ENCODE peak calls at places on chromosomes 3 and 15, in seven cellular contexts. One of them, this sample, is unnamed.

GRCh38 chr3:143002083-143002712 is 828 bp downstream of the U2SURP start:
- DNase-seq in stomach: no peak
- DNase-seq in HepG2: peak; percentile 47
- DNase-seq in K562: peak; percentile 46
- DNase-seq in esophagus muscularis mucosa: no peak
- DNase-seq in transverse colon: no peak
- DNase-seq in endothelial cell of umbilical vein: peak; percentile 57
- DNase-seq in this sample: no peak

GRCh38 chr3:72068621-72069020 is 283.7 kb upstream of the PROK2 start:
- DNase-seq in K562: no peak
- DNase-seq in HepG2: no peak
- DNase-seq in esophagus muscularis mucosa: no peak
- DNase-seq in endothelial cell of umbilical vein: no peak
- DNase-seq in stomach: no peak
- DNase-seq in transverse colon: no peak
- DNase-seq in this sample: no peak

GRCh38 chr15:48285329-48286214 is 45.7 kb upstream of the DUT start:
- DNase-seq in HepG2: peak; percentile 58
- DNase-seq in transverse colon: peak; percentile 62
- DNase-seq in K562: peak; percentile 56
- DNase-seq in endothelial cell of umbilical vein: peak; percentile 90
- DNase-seq in stomach: peak; percentile 57
- DNase-seq in esophagus muscularis mucosa: no peak
- DNase-seq in this sample: peak; percentile 64

GRCh38 chr15:68503791-68504720 is 72.1 kb upstream of the ITGA11 start:
- DNase-seq in HepG2: no peak
- DNase-seq in stomach: no peak
- DNase-seq in transverse colon: no peak
- DNase-seq in K562: no peak
- DNase-seq in esophagus muscularis mucosa: no peak
- DNase-seq in endothelial cell of umbilical vein: no peak
- DNase-seq in this sample: no peak

GRCh38 chr3:143171656-143172055 is 52.1 kb downstream of the CHST2 start:
- DNase-seq in transverse colon: no peak
- DNase-seq in stomach: no peak
- DNase-seq in HepG2: no peak
- DNase-seq in K562: no peak
- DNase-seq in esophagus muscularis mucosa: no peak
- DNase-seq in endothelial cell of umbilical vein: no peak
- DNase-seq in this sample: no peak

GRCh38 chr3:111729087-111729846 is 129.8 kb upstream of the PHLDB2 start:
- DNase-seq in endothelial cell of umbilical vein: peak; percentile 56
- DNase-seq in K562: no peak
- DNase-seq in esophagus muscularis mucosa: peak; percentile 91
- DNase-seq in transverse colon: no peak
- DNase-seq in HepG2: no peak
- DNase-seq in stomach: peak; percentile 33
- DNase-seq in this sample: peak; percentile 78

GRCh38 chr3:113210608-113211369 is 568 bp upstream of the BOC start:
- DNase-seq in esophagus muscularis mucosa: peak; percentile 92
- DNase-seq in endothelial cell of umbilical vein: peak; percentile 10
- DNase-seq in HepG2: no peak
- DNase-seq in stomach: no peak
- DNase-seq in K562: no peak
- DNase-seq in transverse colon: no peak
- DNase-seq in this sample: peak; percentile 80

GRCh38 chr3:184907941-184908649 is 96.1 kb downstream of the VPS8 start:
- DNase-seq in HepG2: no peak
- DNase-seq in K562: no peak
- DNase-seq in transverse colon: no peak
- DNase-seq in esophagus muscularis mucosa: no peak
- DNase-seq in endothelial cell of umbilical vein: no peak
- DNase-seq in stomach: no peak
- DNase-seq in this sample: no peak

GRCh38 chr3:189363856-189364255 is 192.1 kb downstream of the TPRG1 start:
- DNase-seq in stomach: no peak
- DNase-seq in HepG2: no peak
- DNase-seq in K562: no peak
- DNase-seq in endothelial cell of umbilical vein: no peak
- DNase-seq in esophagus muscularis mucosa: no peak
- DNase-seq in transverse colon: no peak
- DNase-seq in this sample: no peak

GRCh38 chr3:104909721-104910120 is 457.0 kb upstream of the ALCAM start:
- DNase-seq in endothelial cell of umbilical vein: peak; percentile 59
- DNase-seq in transverse colon: no peak
- DNase-seq in esophagus muscularis mucosa: no peak
- DNase-seq in stomach: no peak
- DNase-seq in HepG2: no peak
- DNase-seq in K562: no peak
- DNase-seq in this sample: no peak

GRCh38 chr3:177835008-177835407 is 637.7 kb upstream of the TBL1XR1 start:
- DNase-seq in endothelial cell of umbilical vein: peak; percentile 88
- DNase-seq in HepG2: no peak
- DNase-seq in transverse colon: no peak
- DNase-seq in stomach: no peak
- DNase-seq in esophagus muscularis mucosa: no peak
- DNase-seq in K562: no peak
- DNase-seq in this sample: no peak

GRCh38 chr15:45732544-45733130 is 97.8 kb downstream of the SQOR start:
- DNase-seq in endothelial cell of umbilical vein: no peak
- DNase-seq in transverse colon: peak; percentile 20
- DNase-seq in stomach: peak; percentile 37
- DNase-seq in esophagus muscularis mucosa: no peak
- DNase-seq in K562: no peak
- DNase-seq in HepG2: no peak
- DNase-seq in this sample: peak; percentile 67

GRCh38 chr15:38252481-38253311 is at the start of gene SPRED1:
- DNase-seq in transverse colon: peak; percentile 74
- DNase-seq in stomach: peak; percentile 63
- DNase-seq in endothelial cell of umbilical vein: peak; percentile 69
- DNase-seq in esophagus muscularis mucosa: no peak
- DNase-seq in HepG2: peak; percentile 14
- DNase-seq in K562: peak; percentile 21
- DNase-seq in this sample: peak; percentile 90

GRCh38 chr3:195597848-195598247 is 14.1 kb upstream of the APOD start:
- DNase-seq in HepG2: no peak
- DNase-seq in K562: no peak
- DNase-seq in endothelial cell of umbilical vein: no peak
- DNase-seq in stomach: no peak
- DNase-seq in esophagus muscularis mucosa: no peak
- DNase-seq in transverse colon: no peak
- DNase-seq in this sample: peak; percentile 36

GRCh38 chr15:60471314-60471713 is 7.6 kb downstream of the ICE2 start:
- DNase-seq in transverse colon: no peak
- DNase-seq in K562: no peak
- DNase-seq in HepG2: no peak
- DNase-seq in stomach: no peak
- DNase-seq in endothelial cell of umbilical vein: no peak
- DNase-seq in esophagus muscularis mucosa: no peak
- DNase-seq in this sample: no peak

GRCh38 chr15:86300371-86301106 is 220.9 kb downstream of the AGBL1 start:
- DNase-seq in transverse colon: no peak
- DNase-seq in esophagus muscularis mucosa: no peak
- DNase-seq in stomach: no peak
- DNase-seq in endothelial cell of umbilical vein: no peak
- DNase-seq in HepG2: no peak
- DNase-seq in K562: no peak
- DNase-seq in this sample: no peak

GRCh38 chr15:77535845-77536244 is 96.9 kb downstream of the LINGO1 start:
- DNase-seq in endothelial cell of umbilical vein: no peak
- DNase-seq in K562: peak; percentile 53
- DNase-seq in HepG2: no peak
- DNase-seq in esophagus muscularis mucosa: no peak
- DNase-seq in transverse colon: peak; percentile 31
- DNase-seq in stomach: no peak
- DNase-seq in this sample: peak; percentile 19

GRCh38 chr3:24185738-24186384 is 240.8 kb downstream of the NR1D2 start:
- DNase-seq in stomach: peak; percentile 37
- DNase-seq in HepG2: peak; percentile 26
- DNase-seq in K562: peak; percentile 89
- DNase-seq in transverse colon: peak; percentile 18
- DNase-seq in endothelial cell of umbilical vein: peak; percentile 67
- DNase-seq in esophagus muscularis mucosa: no peak
- DNase-seq in this sample: no peak

GRCh38 chr15:29734917-29735572 is 87.2 kb downstream of the TJP1 start:
- DNase-seq in stomach: no peak
- DNase-seq in K562: no peak
- DNase-seq in endothelial cell of umbilical vein: no peak
- DNase-seq in HepG2: peak; percentile 24
- DNase-seq in esophagus muscularis mucosa: no peak
- DNase-seq in transverse colon: no peak
- DNase-seq in this sample: no peak

GRCh38 chr3:188246905-188247304 is 92.9 kb downstream of the LPP start:
- DNase-seq in transverse colon: no peak
- DNase-seq in stomach: no peak
- DNase-seq in HepG2: no peak
- DNase-seq in K562: no peak
- DNase-seq in esophagus muscularis mucosa: no peak
- DNase-seq in endothelial cell of umbilical vein: no peak
- DNase-seq in this sample: no peak

GRCh38 chr15:91946914-91947313 is 93.4 kb downstream of the SLCO3A1 start:
- DNase-seq in transverse colon: no peak
- DNase-seq in K562: peak; percentile 16
- DNase-seq in esophagus muscularis mucosa: no peak
- DNase-seq in HepG2: no peak
- DNase-seq in endothelial cell of umbilical vein: no peak
- DNase-seq in stomach: no peak
- DNase-seq in this sample: no peak

GRCh38 chr15:36468746-36469145 is 110.7 kb upstream of the CDIN1 start:
- DNase-seq in HepG2: no peak
- DNase-seq in esophagus muscularis mucosa: no peak
- DNase-seq in K562: no peak
- DNase-seq in endothelial cell of umbilical vein: no peak
- DNase-seq in transverse colon: no peak
- DNase-seq in stomach: no peak
- DNase-seq in this sample: no peak

GRCh38 chr3:95097493-95097892 is 1034.6 kb downstream of the NSUN3 start:
- DNase-seq in endothelial cell of umbilical vein: no peak
- DNase-seq in HepG2: no peak
- DNase-seq in esophagus muscularis mucosa: no peak
- DNase-seq in transverse colon: peak; percentile 7
- DNase-seq in K562: no peak
- DNase-seq in stomach: peak; percentile 29
- DNase-seq in this sample: no peak

GRCh38 chr15:33200903-33201302 is 6.4 kb upstream of the FMN1 start:
- DNase-seq in transverse colon: no peak
- DNase-seq in HepG2: no peak
- DNase-seq in esophagus muscularis mucosa: peak; percentile 34
- DNase-seq in endothelial cell of umbilical vein: no peak
- DNase-seq in K562: no peak
- DNase-seq in stomach: no peak
- DNase-seq in this sample: no peak

GRCh38 chr3:171791695-171792082 is 18.6 kb downstream of the PLD1 start:
- DNase-seq in stomach: no peak
- DNase-seq in transverse colon: no peak
- DNase-seq in esophagus muscularis mucosa: no peak
- DNase-seq in endothelial cell of umbilical vein: peak; percentile 98
- DNase-seq in HepG2: peak; percentile 59
- DNase-seq in K562: no peak
- DNase-seq in this sample: no peak

GRCh38 chr3:187567026-187567425 is 103.2 kb downstream of the SST start:
- DNase-seq in stomach: no peak
- DNase-seq in HepG2: no peak
- DNase-seq in K562: no peak
- DNase-seq in transverse colon: no peak
- DNase-seq in endothelial cell of umbilical vein: no peak
- DNase-seq in esophagus muscularis mucosa: no peak
- DNase-seq in this sample: no peak

GRCh38 chr3:64002248-64002647 is 21.0 kb downstream of the PSMD6 start:
- DNase-seq in endothelial cell of umbilical vein: no peak
- DNase-seq in esophagus muscularis mucosa: no peak
- DNase-seq in K562: no peak
- DNase-seq in HepG2: no peak
- DNase-seq in stomach: no peak
- DNase-seq in transverse colon: no peak
- DNase-seq in this sample: no peak
- H3K27ac ChIP-seq in endothelial cell of umbilical vein: no peak overlapping the region
- H3K27ac ChIP-seq in esophagus muscularis mucosa: no peak overlapping the region
- H3K27ac ChIP-seq in K562: no peak overlapping the region
- H3K27ac ChIP-seq in HepG2: no peak overlapping the region
- H3K27ac ChIP-seq in stomach: no peak overlapping the region
- H3K27ac ChIP-seq in transverse colon: no peak overlapping the region
- H3K27ac ChIP-seq in this sample: no peak overlapping the region

GRCh38 chr15:75649045-75649761 is 1.5 kb downstream of the SNX33 start:
- DNase-seq in K562: no peak
- DNase-seq in esophagus muscularis mucosa: no peak
- DNase-seq in transverse colon: no peak
- DNase-seq in stomach: no peak
- DNase-seq in HepG2: no peak
- DNase-seq in endothelial cell of umbilical vein: no peak
- DNase-seq in this sample: peak; percentile 69

GRCh38 chr15:75653347-75653913 is 5.7 kb downstream of the SNX33 start:
- DNase-seq in HepG2: no peak
- DNase-seq in K562: no peak
- DNase-seq in esophagus muscularis mucosa: no peak
- DNase-seq in transverse colon: no peak
- DNase-seq in stomach: no peak
- DNase-seq in endothelial cell of umbilical vein: no peak
- DNase-seq in this sample: peak; percentile 67

GRCh38 chr15:75649848-75650247 is 2.1 kb downstream of the SNX33 start:
- DNase-seq in stomach: no peak
- DNase-seq in endothelial cell of umbilical vein: no peak
- DNase-seq in K562: no peak
- DNase-seq in transverse colon: no peak
- DNase-seq in HepG2: no peak
- DNase-seq in esophagus muscularis mucosa: no peak
- DNase-seq in this sample: peak; percentile 65

GRCh38 chr15:75651810-75652543 is 4.3 kb downstream of the SNX33 start:
- DNase-seq in transverse colon: no peak
- DNase-seq in HepG2: no peak
- DNase-seq in esophagus muscularis mucosa: no peak
- DNase-seq in stomach: no peak
- DNase-seq in endothelial cell of umbilical vein: no peak
- DNase-seq in K562: no peak
- DNase-seq in this sample: no peak

GRCh38 chr15:75650908-75651809 is 3.4 kb downstream of the SNX33 start:
- DNase-seq in transverse colon: peak; percentile 48
- DNase-seq in K562: peak; percentile 89
- DNase-seq in stomach: peak; percentile 44
- DNase-seq in endothelial cell of umbilical vein: peak; percentile 63
- DNase-seq in HepG2: peak; percentile 76
- DNase-seq in esophagus muscularis mucosa: no peak
- DNase-seq in this sample: peak; percentile 80
- H3K4me1 ChIP-seq in transverse colon: peaks cover 58% of the 10 kb centered on the region
- H3K4me1 ChIP-seq in K562: peaks cover 49% of the 10 kb centered on the region
- H3K4me1 ChIP-seq in stomach: peaks cover 86% of the 10 kb centered on the region
- H3K4me1 ChIP-seq in endothelial cell of umbilical vein: peaks cover 29% of the 10 kb centered on the region
- H3K4me1 ChIP-seq in HepG2: peaks cover 82% of the 10 kb centered on the region
- H3K4me1 ChIP-seq in esophagus muscularis mucosa: peaks cover 78% of the 10 kb centered on the region
- H3K4me1 ChIP-seq in this sample: peaks cover 74% of the 10 kb centered on the region

GRCh38 chr3:66406841-66407240 is 94.0 kb downstream of the LRIG1 start:
- DNase-seq in stomach: no peak
- DNase-seq in endothelial cell of umbilical vein: no peak
- DNase-seq in transverse colon: no peak
- DNase-seq in K562: no peak
- DNase-seq in HepG2: no peak
- DNase-seq in esophagus muscularis mucosa: no peak
- DNase-seq in this sample: peak; percentile 62
- TF ChIP-seq POLR2AphosphoS5 in stomach: no peak
- TF ChIP-seq POLR2AphosphoS5 in endothelial cell of umbilical vein: no peak
- TF ChIP-seq POLR2AphosphoS5 in transverse colon: no peak
- TF ChIP-seq POLR2AphosphoS5 in K562: no peak
- TF ChIP-seq POLR2AphosphoS5 in HepG2: no peak
- TF ChIP-seq POLR2AphosphoS5 in esophagus muscularis mucosa: no peak
- TF ChIP-seq POLR2AphosphoS5 in this sample: no peak

GRCh38 chr3:40120816-40121215 is 188.7 kb upstream of the EIF1B start:
- DNase-seq in esophagus muscularis mucosa: no peak
- DNase-seq in HepG2: no peak
- DNase-seq in stomach: no peak
- DNase-seq in endothelial cell of umbilical vein: no peak
- DNase-seq in K562: no peak
- DNase-seq in transverse colon: no peak
- DNase-seq in this sample: no peak
- H3K27ac ChIP-seq in esophagus muscularis mucosa: no peak overlapping the region
- H3K27ac ChIP-seq in HepG2: no peak overlapping the region
- H3K27ac ChIP-seq in stomach: no peak overlapping the region
- H3K27ac ChIP-seq in endothelial cell of umbilical vein: no peak overlapping the region
- H3K27ac ChIP-seq in K562: no peak overlapping the region
- H3K27ac ChIP-seq in transverse colon: no peak overlapping the region
- H3K27ac ChIP-seq in this sample: no peak overlapping the region

This sample was measured in sigmoid colon.